ENCODE peak calls at places on chromosomes 1 and 21, in seven cellular contexts. One of them, this sample, is unnamed.
A peak's percentile ranks its signal among the peaks of the same experiment; 100 is the strongest.

GRCh38 chr1:166174108-166174507 is 7.3 kb upstream of the FAM78B start:
- DNase-seq in adrenal gland: no peak
- DNase-seq in stomach: peak; percentile 31
- DNase-seq in hepatocyte: peak; percentile 12
- DNase-seq in trophoblast cell: no peak
- DNase-seq in CD8-positive, alpha-beta memory T cell: no peak
- DNase-seq in adipocyte: peak; percentile 1
- DNase-seq in this sample: peak; percentile 55

GRCh38 chr1:212700892-212701819 is 1.5 kb upstream of the BATF3 start:
- DNase-seq in stomach: peak; percentile 39
- DNase-seq in adipocyte: peak; percentile 67
- DNase-seq in adrenal gland: peak; percentile 57
- DNase-seq in trophoblast cell: peak; percentile 92
- DNase-seq in hepatocyte: peak; percentile 60
- DNase-seq in CD8-positive, alpha-beta memory T cell: peak; percentile 12
- DNase-seq in this sample: peak; percentile 76

GRCh38 chr1:38964140-38964548 is 22.5 kb upstream of the RHBDL2 start:
- DNase-seq in trophoblast cell: no peak
- DNase-seq in CD8-positive, alpha-beta memory T cell: peak; percentile 13
- DNase-seq in stomach: no peak
- DNase-seq in adipocyte: no peak
- DNase-seq in adrenal gland: no peak
- DNase-seq in hepatocyte: no peak
- DNase-seq in this sample: no peak

GRCh38 chr1:42947965-42948732 is 10.5 kb downstream of the SLC2A1 start:
- DNase-seq in hepatocyte: no peak
- DNase-seq in adipocyte: no peak
- DNase-seq in stomach: no peak
- DNase-seq in adrenal gland: no peak
- DNase-seq in CD8-positive, alpha-beta memory T cell: no peak
- DNase-seq in trophoblast cell: no peak
- DNase-seq in this sample: no peak

GRCh38 chr1:108871050-108871724 is 5.6 kb upstream of the GPSM2 start:
- DNase-seq in trophoblast cell: no peak
- DNase-seq in stomach: no peak
- DNase-seq in adrenal gland: no peak
- DNase-seq in CD8-positive, alpha-beta memory T cell: no peak
- DNase-seq in hepatocyte: no peak
- DNase-seq in adipocyte: no peak
- DNase-seq in this sample: no peak

GRCh38 chr1:163083690-163084089 is 14.5 kb downstream of the RGS4 start:
- DNase-seq in adipocyte: no peak
- DNase-seq in hepatocyte: no peak
- DNase-seq in stomach: no peak
- DNase-seq in trophoblast cell: no peak
- DNase-seq in CD8-positive, alpha-beta memory T cell: no peak
- DNase-seq in adrenal gland: no peak
- DNase-seq in this sample: no peak

GRCh38 chr1:176205322-176205914 is 1.7 kb downstream of the COP1 start:
- DNase-seq in adipocyte: peak; percentile 35
- DNase-seq in stomach: no peak
- DNase-seq in trophoblast cell: no peak
- DNase-seq in adrenal gland: no peak
- DNase-seq in CD8-positive, alpha-beta memory T cell: no peak
- DNase-seq in hepatocyte: no peak
- DNase-seq in this sample: no peak

GRCh38 chr1:3885611-3886010 is 14.5 kb downstream of the C1orf174 start:
- DNase-seq in trophoblast cell: no peak
- DNase-seq in stomach: no peak
- DNase-seq in hepatocyte: no peak
- DNase-seq in CD8-positive, alpha-beta memory T cell: no peak
- DNase-seq in adipocyte: no peak
- DNase-seq in adrenal gland: no peak
- DNase-seq in this sample: no peak

GRCh38 chr1:50971748-50972305 is 1.8 kb downstream of the CDKN2C start:
- DNase-seq in adrenal gland: no peak
- DNase-seq in stomach: no peak
- DNase-seq in hepatocyte: no peak
- DNase-seq in CD8-positive, alpha-beta memory T cell: no peak
- DNase-seq in adipocyte: peak; percentile 20
- DNase-seq in trophoblast cell: no peak
- DNase-seq in this sample: no peak

GRCh38 chr1:52659356-52659755 is 26.4 kb downstream of the SHISAL2A start:
- DNase-seq in adrenal gland: no peak
- DNase-seq in hepatocyte: no peak
- DNase-seq in CD8-positive, alpha-beta memory T cell: no peak
- DNase-seq in stomach: no peak
- DNase-seq in trophoblast cell: no peak
- DNase-seq in adipocyte: no peak
- DNase-seq in this sample: no peak

GRCh38 chr1:31054349-31054748 is 11.2 kb downstream of the PUM1 start:
- DNase-seq in trophoblast cell: no peak
- DNase-seq in hepatocyte: no peak
- DNase-seq in adrenal gland: no peak
- DNase-seq in adipocyte: peak; percentile 39
- DNase-seq in CD8-positive, alpha-beta memory T cell: no peak
- DNase-seq in stomach: no peak
- DNase-seq in this sample: no peak

GRCh38 chr1:198749279-198749678 is 110.4 kb downstream of the PTPRC start:
- DNase-seq in stomach: no peak
- DNase-seq in trophoblast cell: no peak
- DNase-seq in hepatocyte: no peak
- DNase-seq in adipocyte: no peak
- DNase-seq in CD8-positive, alpha-beta memory T cell: no peak
- DNase-seq in adrenal gland: no peak
- DNase-seq in this sample: no peak

GRCh38 chr1:227544067-227544655 is 19.2 kb upstream of the ZNF678 start:
- DNase-seq in hepatocyte: no peak
- DNase-seq in CD8-positive, alpha-beta memory T cell: no peak
- DNase-seq in adrenal gland: no peak
- DNase-seq in trophoblast cell: no peak
- DNase-seq in stomach: no peak
- DNase-seq in adipocyte: no peak
- DNase-seq in this sample: peak; percentile 43

GRCh38 chr1:223832637-223832943 is 13.2 kb downstream of the TP53BP2 start:
- DNase-seq in hepatocyte: no peak
- DNase-seq in trophoblast cell: no peak
- DNase-seq in stomach: no peak
- DNase-seq in CD8-positive, alpha-beta memory T cell: no peak
- DNase-seq in adipocyte: no peak
- DNase-seq in adrenal gland: no peak
- DNase-seq in this sample: peak; percentile 48

GRCh38 chr1:22329171-22329540 is 122.5 kb upstream of the ZBTB40 start:
- DNase-seq in stomach: no peak
- DNase-seq in adrenal gland: peak; percentile 13
- DNase-seq in trophoblast cell: no peak
- DNase-seq in CD8-positive, alpha-beta memory T cell: no peak
- DNase-seq in hepatocyte: no peak
- DNase-seq in adipocyte: no peak
- DNase-seq in this sample: no peak

GRCh38 chr1:230423936-230424335 is 2.2 kb downstream of the PGBD5 start:
- DNase-seq in hepatocyte: no peak
- DNase-seq in stomach: no peak
- DNase-seq in trophoblast cell: no peak
- DNase-seq in adrenal gland: no peak
- DNase-seq in CD8-positive, alpha-beta memory T cell: no peak
- DNase-seq in adipocyte: no peak
- DNase-seq in this sample: no peak

GRCh38 chr1:116375165-116375883 is 2.3 kb downstream of the ATP1A1 start:
- DNase-seq in adipocyte: peak; percentile 64
- DNase-seq in adrenal gland: no peak
- DNase-seq in trophoblast cell: no peak
- DNase-seq in CD8-positive, alpha-beta memory T cell: peak; percentile 12
- DNase-seq in stomach: no peak
- DNase-seq in hepatocyte: no peak
- DNase-seq in this sample: no peak

GRCh38 chr1:161930064-161930463 is 93.6 kb downstream of the OLFML2B start:
- DNase-seq in stomach: no peak
- DNase-seq in adrenal gland: no peak
- DNase-seq in hepatocyte: no peak
- DNase-seq in CD8-positive, alpha-beta memory T cell: no peak
- DNase-seq in adipocyte: peak; percentile 74
- DNase-seq in trophoblast cell: no peak
- DNase-seq in this sample: no peak

GRCh38 chr1:200365897-200366426 is 43.9 kb downstream of the ZNF281 start:
- DNase-seq in adipocyte: no peak
- DNase-seq in CD8-positive, alpha-beta memory T cell: no peak
- DNase-seq in adrenal gland: no peak
- DNase-seq in trophoblast cell: no peak
- DNase-seq in hepatocyte: no peak
- DNase-seq in stomach: no peak
- DNase-seq in this sample: no peak
- H3K4me1 ChIP-seq in adipocyte: peaks cover 33% of the 10 kb centered on the region
- H3K4me1 ChIP-seq in CD8-positive, alpha-beta memory T cell: no peaks in the 10 kb centered on the region
- H3K4me1 ChIP-seq in adrenal gland: no peaks in the 10 kb centered on the region
- H3K4me1 ChIP-seq in trophoblast cell: no peaks in the 10 kb centered on the region
- H3K4me1 ChIP-seq in hepatocyte: no peaks in the 10 kb centered on the region
- H3K4me1 ChIP-seq in stomach: no peaks in the 10 kb centered on the region
- H3K4me1 ChIP-seq in this sample: no peaks in the 10 kb centered on the region

GRCh38 chr21:8990326-8991087 is 1530.9 kb upstream of the TPTE start:
- DNase-seq in adipocyte: no peak
- DNase-seq in stomach: no peak
- DNase-seq in hepatocyte: no peak
- DNase-seq in adrenal gland: no peak
- DNase-seq in trophoblast cell: no peak
- DNase-seq in CD8-positive, alpha-beta memory T cell: no peak
- DNase-seq in this sample: no peak

GRCh38 chr21:8988696-8989095 is 1532.7 kb upstream of the TPTE start:
- DNase-seq in trophoblast cell: no peak
- DNase-seq in CD8-positive, alpha-beta memory T cell: no peak
- DNase-seq in hepatocyte: no peak
- DNase-seq in stomach: no peak
- DNase-seq in adipocyte: no peak
- DNase-seq in adrenal gland: no peak
- DNase-seq in this sample: no peak

GRCh38 chr21:8991088-8991907 is 1530.1 kb upstream of the TPTE start:
- DNase-seq in adrenal gland: no peak
- DNase-seq in stomach: no peak
- DNase-seq in adipocyte: no peak
- DNase-seq in trophoblast cell: no peak
- DNase-seq in hepatocyte: no peak
- DNase-seq in CD8-positive, alpha-beta memory T cell: no peak
- DNase-seq in this sample: peak; percentile 37

GRCh38 chr21:8989883-8990325 is 1531.5 kb upstream of the TPTE start:
- DNase-seq in trophoblast cell: no peak
- DNase-seq in adipocyte: no peak
- DNase-seq in hepatocyte: no peak
- DNase-seq in stomach: no peak
- DNase-seq in adrenal gland: no peak
- DNase-seq in CD8-positive, alpha-beta memory T cell: no peak
- DNase-seq in this sample: no peak

GRCh38 chr21:8989261-8989882 is 1532.0 kb upstream of the TPTE start:
- DNase-seq in adipocyte: no peak
- DNase-seq in stomach: no peak
- DNase-seq in adrenal gland: no peak
- DNase-seq in hepatocyte: no peak
- DNase-seq in trophoblast cell: no peak
- DNase-seq in CD8-positive, alpha-beta memory T cell: no peak
- DNase-seq in this sample: no peak
- H3K9me3 ChIP-seq in adipocyte: no peaks in the 10 kb centered on the region
- H3K9me3 ChIP-seq in stomach: peaks cover 13% of the 10 kb centered on the region
- H3K9me3 ChIP-seq in adrenal gland: no peaks in the 10 kb centered on the region
- H3K9me3 ChIP-seq in hepatocyte: peaks cover 20% of the 10 kb centered on the region
- H3K9me3 ChIP-seq in trophoblast cell: peaks cover 33% of the 10 kb centered on the region
- H3K9me3 ChIP-seq in CD8-positive, alpha-beta memory T cell: no peaks in the 10 kb centered on the region
- H3K9me3 ChIP-seq in this sample: peaks cover 9% of the 10 kb centered on the region

DNA sequence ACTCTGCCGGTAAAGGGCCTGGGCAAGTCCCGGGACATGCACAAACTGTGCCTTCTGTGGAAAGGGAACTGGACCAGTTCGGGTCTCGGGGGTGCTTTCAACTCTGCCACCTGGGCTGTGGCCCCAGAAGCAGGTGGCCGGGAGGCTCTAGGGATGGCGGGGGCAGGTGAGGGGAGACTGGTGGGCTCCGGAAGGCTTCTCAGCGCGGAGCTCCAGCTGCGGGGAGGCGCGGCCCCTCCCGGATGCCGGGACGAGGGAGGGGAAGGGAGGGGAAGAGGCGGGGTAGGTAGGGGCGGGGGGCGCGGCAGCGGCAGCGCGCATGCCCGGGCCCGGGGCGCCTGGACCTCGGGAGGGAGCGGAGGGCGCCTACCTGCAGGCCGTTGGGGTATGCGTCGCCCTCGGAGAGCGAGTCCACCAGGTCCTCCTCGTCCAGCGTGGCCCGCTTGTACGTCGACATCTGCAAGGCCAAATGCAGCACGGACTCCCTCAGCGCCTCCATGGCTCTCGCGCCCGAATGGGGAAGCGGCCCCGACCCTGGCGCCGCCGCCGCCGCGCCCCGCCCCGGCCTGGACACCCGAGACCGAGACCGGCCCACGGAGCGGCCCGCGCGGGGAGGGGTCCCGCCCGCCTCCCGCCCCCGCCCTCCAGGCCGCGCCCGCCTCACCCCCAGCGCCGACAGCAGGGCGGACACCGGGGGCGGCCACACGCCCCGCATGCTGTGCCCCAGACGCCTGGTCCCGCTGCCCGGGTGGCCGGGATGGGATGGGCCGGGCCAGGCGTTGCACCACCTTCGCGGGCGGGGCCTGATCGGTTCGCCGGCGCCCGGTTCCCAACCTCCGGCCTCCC is at the start of gene ECE1:
- DNase-seq in CD8-positive, alpha-beta memory T cell: peak; percentile 56
- DNase-seq in adipocyte: peak; percentile 75
- DNase-seq in adrenal gland: peak; percentile 47
- DNase-seq in trophoblast cell: peak; percentile 25
- DNase-seq in hepatocyte: peak; percentile 65
- DNase-seq in stomach: peak; percentile 60
- DNase-seq in this sample: peak; percentile 85
- H3K4me1 ChIP-seq in CD8-positive, alpha-beta memory T cell: peaks cover 55% of the 10 kb centered on the region
- H3K4me1 ChIP-seq in adipocyte: peaks cover 32% of the 10 kb centered on the region
- H3K4me1 ChIP-seq in adrenal gland: peaks cover 17% of the 10 kb centered on the region
- H3K4me1 ChIP-seq in trophoblast cell: peaks cover 5% of the 10 kb centered on the region
- H3K4me1 ChIP-seq in hepatocyte: peaks cover 37% of the 10 kb centered on the region
- H3K4me1 ChIP-seq in stomach: peaks cover 54% of the 10 kb centered on the region
- H3K4me1 ChIP-seq in this sample: peaks cover 9% of the 10 kb centered on the region

DNA sequence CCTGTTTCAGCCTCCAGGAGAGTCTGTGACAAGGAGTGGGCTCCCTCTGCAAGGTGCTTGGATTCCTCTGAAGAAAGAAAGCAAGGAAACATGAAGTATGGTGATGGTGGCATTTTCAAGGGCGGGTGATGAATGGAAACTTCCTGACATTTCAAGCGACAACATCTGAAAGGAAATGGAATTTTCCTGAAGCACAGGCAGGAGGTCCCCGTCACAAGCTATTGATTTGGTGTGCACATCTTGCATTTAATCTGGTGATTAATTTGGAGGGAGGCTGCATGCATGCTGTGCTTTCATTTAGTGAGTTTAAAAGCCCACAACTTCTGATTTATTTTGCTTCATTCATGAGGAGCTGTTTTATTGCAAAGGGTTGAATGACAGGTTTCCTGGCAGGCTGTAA is 164.5 kb upstream of the FGGY start:
- DNase-seq in hepatocyte: no peak
- DNase-seq in adrenal gland: no peak
- DNase-seq in stomach: no peak
- DNase-seq in trophoblast cell: no peak
- DNase-seq in adipocyte: no peak
- DNase-seq in CD8-positive, alpha-beta memory T cell: no peak
- DNase-seq in this sample: no peak
- H3K9me3 ChIP-seq in hepatocyte: no peaks in the 10 kb centered on the region
- H3K9me3 ChIP-seq in adrenal gland: no peaks in the 10 kb centered on the region
- H3K9me3 ChIP-seq in stomach: no peaks in the 10 kb centered on the region
- H3K9me3 ChIP-seq in trophoblast cell: no peaks in the 10 kb centered on the region
- H3K9me3 ChIP-seq in adipocyte: no peaks in the 10 kb centered on the region
- H3K9me3 ChIP-seq in CD8-positive, alpha-beta memory T cell: no peaks in the 10 kb centered on the region
- H3K9me3 ChIP-seq in this sample: no peaks in the 10 kb centered on the region